ENCODE peak calls at places on chromosomes 13 and 19, in eight cellular contexts. One of them, this sample, is unnamed.

GRCh38 chr19:6161271-6161850 is 25.9 kb downstream of the ACSBG2 start:
- DNase-seq in neural progenitor cell: peak
- DNase-seq in endothelial cell: no peak
- DNase-seq in fibroblast of the aortic adventitia: no peak
- DNase-seq in cardiac muscle cell: peak
- DNase-seq in esophagus squamous epithelium: no peak
- DNase-seq in heart right ventricle: peak
- DNase-seq in cardiac fibroblast: peak
- DNase-seq in this sample: no peak

GRCh38 chr13:110629735-110630134 is 14.4 kb downstream of the NAXD start:
- DNase-seq in neural progenitor cell: no peak
- DNase-seq in endothelial cell: no peak
- DNase-seq in fibroblast of the aortic adventitia: no peak
- DNase-seq in cardiac muscle cell: no peak
- DNase-seq in esophagus squamous epithelium: no peak
- DNase-seq in heart right ventricle: no peak
- DNase-seq in cardiac fibroblast: no peak
- DNase-seq in this sample: no peak

GRCh38 chr19:43229315-43229714 is 23.9 kb upstream of the PSG4 start:
- DNase-seq in neural progenitor cell: no peak
- DNase-seq in endothelial cell: no peak
- DNase-seq in fibroblast of the aortic adventitia: peak
- DNase-seq in cardiac muscle cell: peak
- DNase-seq in esophagus squamous epithelium: no peak
- DNase-seq in heart right ventricle: no peak
- DNase-seq in cardiac fibroblast: peak
- DNase-seq in this sample: no peak

GRCh38 chr19:2512523-2513431 is 36.9 kb downstream of the GADD45B start:
- DNase-seq in neural progenitor cell: no peak
- DNase-seq in endothelial cell: no peak
- DNase-seq in fibroblast of the aortic adventitia: no peak
- DNase-seq in cardiac muscle cell: no peak
- DNase-seq in esophagus squamous epithelium: no peak
- DNase-seq in heart right ventricle: no peak
- DNase-seq in cardiac fibroblast: no peak
- DNase-seq in this sample: no peak

GRCh38 chr13:108911807-108912206 is 282.4 kb downstream of the MYO16 start:
- DNase-seq in neural progenitor cell: no peak
- DNase-seq in endothelial cell: no peak
- DNase-seq in fibroblast of the aortic adventitia: no peak
- DNase-seq in cardiac muscle cell: no peak
- DNase-seq in esophagus squamous epithelium: no peak
- DNase-seq in heart right ventricle: no peak
- DNase-seq in cardiac fibroblast: no peak
- DNase-seq in this sample: no peak

GRCh38 chr19:47446534-47447469 is 24.9 kb downstream of the SLC8A2 start:
- DNase-seq in neural progenitor cell: peak
- DNase-seq in endothelial cell: peak
- DNase-seq in fibroblast of the aortic adventitia: no peak
- DNase-seq in cardiac muscle cell: peak
- DNase-seq in esophagus squamous epithelium: no peak
- DNase-seq in heart right ventricle: no peak
- DNase-seq in cardiac fibroblast: peak
- DNase-seq in this sample: no peak

GRCh38 chr13:40375522-40376171 is 290.8 kb downstream of the FOXO1 start:
- DNase-seq in neural progenitor cell: no peak
- DNase-seq in endothelial cell: no peak
- DNase-seq in fibroblast of the aortic adventitia: peak
- DNase-seq in cardiac muscle cell: peak
- DNase-seq in esophagus squamous epithelium: no peak
- DNase-seq in heart right ventricle: no peak
- DNase-seq in cardiac fibroblast: no peak
- DNase-seq in this sample: no peak

GRCh38 chr13:40786568-40786996 is 2.8 kb upstream of the SLC25A15 start:
- DNase-seq in neural progenitor cell: no peak
- DNase-seq in endothelial cell: no peak
- DNase-seq in fibroblast of the aortic adventitia: no peak
- DNase-seq in cardiac muscle cell: peak
- DNase-seq in esophagus squamous epithelium: no peak
- DNase-seq in heart right ventricle: no peak
- DNase-seq in cardiac fibroblast: peak
- DNase-seq in this sample: no peak

GRCh38 chr13:98188544-98189166 is 11.6 kb upstream of the RNF113B start:
- DNase-seq in neural progenitor cell: no peak
- DNase-seq in endothelial cell: no peak
- DNase-seq in fibroblast of the aortic adventitia: no peak
- DNase-seq in cardiac muscle cell: no peak
- DNase-seq in esophagus squamous epithelium: no peak
- DNase-seq in heart right ventricle: no peak
- DNase-seq in cardiac fibroblast: no peak
- DNase-seq in this sample: no peak

GRCh38 chr19:12840091-12841079 is 2.1 kb downstream of the MAST1 start:
- DNase-seq in neural progenitor cell: peak
- DNase-seq in endothelial cell: peak
- DNase-seq in fibroblast of the aortic adventitia: peak
- DNase-seq in cardiac muscle cell: peak
- DNase-seq in esophagus squamous epithelium: no peak
- DNase-seq in heart right ventricle: no peak
- DNase-seq in cardiac fibroblast: peak
- DNase-seq in this sample: peak

GRCh38 chr19:17402982-17403855 is 2.2 kb downstream of the BST2 start:
- DNase-seq in neural progenitor cell: peak
- DNase-seq in endothelial cell: peak
- DNase-seq in fibroblast of the aortic adventitia: no peak
- DNase-seq in cardiac muscle cell: peak
- DNase-seq in esophagus squamous epithelium: no peak
- DNase-seq in heart right ventricle: no peak
- DNase-seq in cardiac fibroblast: no peak
- DNase-seq in this sample: peak

GRCh38 chr19:6613711-6614110 is 22.8 kb upstream of the CD70 start:
- DNase-seq in neural progenitor cell: no peak
- DNase-seq in endothelial cell: no peak
- DNase-seq in fibroblast of the aortic adventitia: peak
- DNase-seq in cardiac muscle cell: peak
- DNase-seq in esophagus squamous epithelium: no peak
- DNase-seq in heart right ventricle: no peak
- DNase-seq in cardiac fibroblast: peak
- DNase-seq in this sample: no peak

GRCh38 chr13:111403266-111403665 is 82.8 kb downstream of the TEX29 start:
- DNase-seq in neural progenitor cell: no peak
- DNase-seq in endothelial cell: no peak
- DNase-seq in fibroblast of the aortic adventitia: no peak
- DNase-seq in cardiac muscle cell: no peak
- DNase-seq in esophagus squamous epithelium: no peak
- DNase-seq in heart right ventricle: no peak
- DNase-seq in cardiac fibroblast: no peak
- DNase-seq in this sample: no peak

GRCh38 chr19:934865-935422 is 9.1 kb downstream of the ARID3A start:
- DNase-seq in neural progenitor cell: no peak
- DNase-seq in endothelial cell: no peak
- DNase-seq in fibroblast of the aortic adventitia: peak
- DNase-seq in cardiac muscle cell: peak
- DNase-seq in esophagus squamous epithelium: no peak
- DNase-seq in heart right ventricle: peak
- DNase-seq in cardiac fibroblast: peak
- DNase-seq in this sample: no peak

GRCh38 chr13:109208522-109208921 is 577.9 kb downstream of the IRS2 start:
- DNase-seq in neural progenitor cell: no peak
- DNase-seq in endothelial cell: no peak
- DNase-seq in fibroblast of the aortic adventitia: no peak
- DNase-seq in cardiac muscle cell: no peak
- DNase-seq in esophagus squamous epithelium: no peak
- DNase-seq in heart right ventricle: no peak
- DNase-seq in cardiac fibroblast: no peak
- DNase-seq in this sample: no peak

GRCh38 chr19:19062454-19063182 is 1.2 kb upstream of the SLC25A42 start:
- DNase-seq in neural progenitor cell: no peak
- DNase-seq in endothelial cell: no peak
- DNase-seq in fibroblast of the aortic adventitia: peak
- DNase-seq in cardiac muscle cell: no peak
- DNase-seq in esophagus squamous epithelium: no peak
- DNase-seq in heart right ventricle: no peak
- DNase-seq in cardiac fibroblast: peak
- DNase-seq in this sample: no peak

GRCh38 chr19:48510421-48511268 is 990 bp downstream of the LMTK3 start:
- DNase-seq in neural progenitor cell: peak
- DNase-seq in endothelial cell: peak
- DNase-seq in fibroblast of the aortic adventitia: peak
- DNase-seq in cardiac muscle cell: peak
- DNase-seq in esophagus squamous epithelium: no peak
- DNase-seq in heart right ventricle: peak
- DNase-seq in cardiac fibroblast: peak
- DNase-seq in this sample: peak

GRCh38 chr13:113897161-113897560 is 33.3 kb upstream of the GAS6 start:
- DNase-seq in neural progenitor cell: no peak
- DNase-seq in endothelial cell: no peak
- DNase-seq in fibroblast of the aortic adventitia: peak
- DNase-seq in cardiac muscle cell: peak
- DNase-seq in esophagus squamous epithelium: no peak
- DNase-seq in heart right ventricle: no peak
- DNase-seq in cardiac fibroblast: peak
- DNase-seq in this sample: no peak

GRCh38 chr19:13764101-13764807 is at the start of gene MRI1:
- DNase-seq in neural progenitor cell: peak
- DNase-seq in endothelial cell: peak
- DNase-seq in fibroblast of the aortic adventitia: peak
- DNase-seq in cardiac muscle cell: peak
- DNase-seq in esophagus squamous epithelium: no peak
- DNase-seq in heart right ventricle: peak
- DNase-seq in cardiac fibroblast: peak
- DNase-seq in this sample: peak

GRCh38 chr13:51803422-51804294 is at the start of gene DHRS12:
- DNase-seq in neural progenitor cell: peak
- DNase-seq in endothelial cell: peak
- DNase-seq in fibroblast of the aortic adventitia: peak
- DNase-seq in cardiac muscle cell: peak
- DNase-seq in esophagus squamous epithelium: peak
- DNase-seq in heart right ventricle: peak
- DNase-seq in cardiac fibroblast: peak
- DNase-seq in this sample: peak

DNA sequence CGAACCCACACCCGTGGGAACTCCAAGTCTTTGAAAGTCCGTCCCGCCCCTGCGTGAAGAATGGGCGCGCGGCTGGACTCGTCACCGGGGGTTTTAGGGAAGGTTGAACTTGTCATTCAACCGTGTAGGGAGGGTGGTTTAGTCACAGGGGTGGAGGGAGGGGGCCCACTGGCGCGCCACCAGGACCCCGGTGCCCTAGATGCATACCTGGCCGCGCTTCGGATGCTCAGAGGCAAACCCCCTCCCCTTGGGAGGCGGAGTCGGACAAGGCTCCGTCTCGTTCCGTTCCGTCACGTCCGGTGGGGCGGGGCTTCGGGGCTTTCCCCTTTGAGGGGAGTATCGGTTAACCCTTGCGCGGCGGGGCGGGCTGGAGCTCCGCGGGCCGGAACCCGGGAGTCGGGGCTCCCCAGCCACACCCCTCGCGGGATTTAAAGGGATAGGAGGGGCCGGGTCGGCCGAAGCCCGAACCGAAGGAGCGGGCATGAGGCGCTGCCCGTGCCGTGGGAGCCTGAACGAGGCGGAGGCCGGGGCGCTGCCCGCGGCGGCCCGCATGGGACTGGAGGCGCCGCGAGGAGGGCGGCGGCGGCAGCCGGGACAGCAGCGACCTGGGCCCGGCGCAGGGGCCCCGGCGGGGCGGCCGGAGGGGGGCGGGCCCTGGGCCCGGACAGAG is at the start of the genes COQ8B and ITPKC:
- DNase-seq in neural progenitor cell: peak
- DNase-seq in endothelial cell: peak
- DNase-seq in fibroblast of the aortic adventitia: peak
- DNase-seq in cardiac muscle cell: peak
- DNase-seq in esophagus squamous epithelium: peak
- DNase-seq in heart right ventricle: peak
- DNase-seq in cardiac fibroblast: peak
- DNase-seq in this sample: peak
- TF ChIP-seq CTCF in neural progenitor cell: peak
- TF ChIP-seq CTCF in endothelial cell: peak
- TF ChIP-seq CTCF in fibroblast of the aortic adventitia: no peak
- TF ChIP-seq CTCF in cardiac muscle cell: no peak
- TF ChIP-seq CTCF in esophagus squamous epithelium: no peak
- TF ChIP-seq CTCF in heart right ventricle: peak
- TF ChIP-seq CTCF in cardiac fibroblast: no peak
- TF ChIP-seq CTCF in this sample: peak

GRCh38 chr13:89695343-89696257 is 1651.9 kb upstream of the MIR17HG start:
- DNase-seq in neural progenitor cell: peak
- DNase-seq in endothelial cell: peak
- DNase-seq in fibroblast of the aortic adventitia: peak
- DNase-seq in cardiac muscle cell: peak
- DNase-seq in esophagus squamous epithelium: no peak
- DNase-seq in heart right ventricle: peak
- DNase-seq in cardiac fibroblast: peak
- DNase-seq in this sample: peak
- TF ChIP-seq CTCF in neural progenitor cell: peak
- TF ChIP-seq CTCF in endothelial cell: peak
- TF ChIP-seq CTCF in fibroblast of the aortic adventitia: peak
- TF ChIP-seq CTCF in cardiac muscle cell: peak
- TF ChIP-seq CTCF in esophagus squamous epithelium: peak
- TF ChIP-seq CTCF in heart right ventricle: peak
- TF ChIP-seq CTCF in cardiac fibroblast: peak
- TF ChIP-seq CTCF in this sample: peak

GRCh38 chr13:23876265-23876664 is 12.9 kb downstream of the MIPEP start:
- DNase-seq in neural progenitor cell: peak
- DNase-seq in endothelial cell: no peak
- DNase-seq in fibroblast of the aortic adventitia: peak
- DNase-seq in cardiac muscle cell: peak
- DNase-seq in esophagus squamous epithelium: no peak
- DNase-seq in heart right ventricle: no peak
- DNase-seq in cardiac fibroblast: peak
- DNase-seq in this sample: no peak
- TF ChIP-seq CTCF in neural progenitor cell: peak
- TF ChIP-seq CTCF in endothelial cell: no peak
- TF ChIP-seq CTCF in fibroblast of the aortic adventitia: peak
- TF ChIP-seq CTCF in cardiac muscle cell: peak
- TF ChIP-seq CTCF in esophagus squamous epithelium: peak
- TF ChIP-seq CTCF in heart right ventricle: no peak
- TF ChIP-seq CTCF in cardiac fibroblast: peak
- TF ChIP-seq CTCF in this sample: peak

DNA sequence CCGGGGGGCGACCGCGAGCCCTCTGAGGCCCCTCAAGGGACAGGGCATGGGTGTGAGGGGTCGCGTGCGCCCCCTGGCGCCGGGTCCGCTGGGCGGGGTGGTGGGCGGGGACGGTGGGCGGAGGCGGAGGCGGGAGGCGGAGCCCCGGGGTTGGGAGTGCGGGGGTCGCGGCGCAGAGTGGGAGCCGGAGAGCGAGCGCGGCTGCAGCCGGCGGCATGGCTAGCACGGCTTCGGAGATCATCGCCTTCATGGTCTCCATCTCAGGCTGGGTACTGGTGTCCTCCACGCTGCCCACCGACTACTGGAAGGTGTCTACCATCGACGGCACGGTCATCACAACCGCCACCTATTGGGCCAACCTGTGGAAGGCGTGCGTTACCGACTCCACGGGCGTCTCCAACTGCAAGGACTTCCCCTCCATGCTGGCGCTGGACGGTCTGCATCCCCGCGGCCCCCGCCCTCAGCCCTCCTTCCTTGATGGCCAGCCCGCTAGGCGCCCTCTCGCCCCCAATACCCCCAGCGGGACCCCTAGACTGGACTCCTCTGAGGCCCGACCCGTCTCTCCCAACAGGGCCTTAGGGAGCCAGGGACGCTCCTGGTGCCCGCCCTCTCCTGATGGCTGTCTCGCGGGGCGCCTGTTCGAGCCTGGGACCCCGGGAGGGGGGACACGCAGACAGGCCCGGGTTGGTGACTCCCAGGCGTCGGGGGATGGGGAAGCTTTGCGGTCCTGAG is at the start of gene CLDN10:
- DNase-seq in neural progenitor cell: peak
- DNase-seq in endothelial cell: peak
- DNase-seq in fibroblast of the aortic adventitia: no peak
- DNase-seq in cardiac muscle cell: no peak
- DNase-seq in esophagus squamous epithelium: no peak
- DNase-seq in heart right ventricle: no peak
- DNase-seq in cardiac fibroblast: no peak
- DNase-seq in this sample: peak
- TF ChIP-seq CTCF in neural progenitor cell: peak
- TF ChIP-seq CTCF in endothelial cell: peak
- TF ChIP-seq CTCF in fibroblast of the aortic adventitia: peak
- TF ChIP-seq CTCF in cardiac muscle cell: no peak
- TF ChIP-seq CTCF in esophagus squamous epithelium: no peak
- TF ChIP-seq CTCF in heart right ventricle: no peak
- TF ChIP-seq CTCF in cardiac fibroblast: no peak
- TF ChIP-seq CTCF in this sample: peak